ENCODE peak calls at places on chromosomes 4 and X, in six cellular contexts. O is HCT116, A is HepG2, U is K562, B is GM12878, V is H1. Y is an unnamed sample.

GRCh38 chr4:183659919-183660318 is 826 bp downstream of the TRAPPC11 start:
- DNase-seq in B (no peak), A (no peak), U (peak), V (no peak), O (no peak), Y (no peak)

GRCh38 chr4:139886798-139887197 is 221.2 kb downstream of the MGST2 start:
- DNase-seq in B (no peak), V (no peak), O (no peak), U (no peak), A (no peak), Y (no peak)

GRCh38 chrX:154050113-154050495 is 30.4 kb upstream of the IRAK1 start:
- DNase-seq in A (no peak), O (no peak), B (no peak), U (no peak), V (no peak), Y (no peak)

GRCh38 chrX:78517124-78517523 is 142.0 kb downstream of the RTL3 start:
- DNase-seq in A (no peak), O (no peak), U (no peak), V (no peak), B (peak), Y (no peak)

GRCh38 chr4:173522160-173522873 is 7.7 kb downstream of the HAND2 start:
- DNase-seq in A (no peak), B (no peak), O (no peak), U (peak), V (no peak), Y (no peak)

GRCh38 chrX:115894087-115894486 is 276.5 kb upstream of the AGTR2 start:
- DNase-seq in O (peak), U (peak), V (no peak), B (peak), A (peak), Y (no peak)

GRCh38 chr4:157050561-157050960 is 25.4 kb upstream of the GLRB start:
- DNase-seq in O (no peak), B (no peak), U (no peak), A (no peak), V (no peak), Y (no peak)

GRCh38 chrX:21934414-21934813 is 6.1 kb upstream of the SMS start:
- DNase-seq in A (no peak), O (no peak), V (no peak), B (no peak), U (no peak), Y (no peak)

GRCh38 chr4:128387600-128388351 is 100.2 kb upstream of the PGRMC2 start:
- DNase-seq in B (no peak), U (no peak), O (no peak), A (no peak), V (no peak), Y (no peak)

GRCh38 chr4:78616046-78616498 is 64.5 kb downstream of the ANXA3 start:
- DNase-seq in O (no peak), V (no peak), B (no peak), U (no peak), A (no peak), Y (no peak)

DNA sequence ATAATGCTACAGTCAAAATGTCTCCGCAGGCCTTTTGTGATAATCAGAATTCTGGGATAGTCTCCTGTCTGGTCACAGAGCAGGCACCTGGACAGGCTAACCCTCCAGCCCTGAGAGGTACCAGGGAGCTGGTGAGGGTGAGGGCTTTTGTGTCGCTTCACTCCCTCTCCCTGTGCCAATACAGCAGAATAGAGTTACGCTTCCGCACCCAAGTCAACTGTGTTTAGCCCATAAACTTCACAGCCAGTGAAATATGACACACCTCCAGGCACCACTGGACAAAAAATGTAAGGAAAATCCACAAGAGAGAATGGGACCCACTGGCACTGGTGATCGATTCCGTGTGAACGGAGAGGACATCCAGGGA is 1.3 kb downstream of the GAK start:
- DNase-seq in B (no peak), O (no peak), V (no peak), U (no peak), A (no peak), Y (no peak)
- H3K4me3 ChIP-seq in B (peak), O (peak), V (peak), U (peak), A (peak), Y (peak)

GRCh38 chr4:89307446-89308160 is at the start of gene GPRIN3:
- DNase-seq in V (no peak), B (no peak), U (no peak), O (no peak), A (no peak), Y (no peak)

GRCh38 chr4:89305712-89306437 is 1.7 kb downstream of the GPRIN3 start:
- DNase-seq in O (no peak), B (no peak), U (no peak), A (no peak), V (no peak), Y (no peak)

GRCh38 chr4:89306486-89307184 is 965 bp downstream of the GPRIN3 start:
- DNase-seq in O (no peak), U (no peak), A (no peak), B (no peak), V (no peak), Y (no peak)

GRCh38 chr4:89308161-89308500 is 531 bp upstream of the GPRIN3 start:
- DNase-seq in A (no peak), O (no peak), U (no peak), B (no peak), V (no peak), Y (no peak)

GRCh38 chr4:89307185-89307445 is 485 bp downstream of the GPRIN3 start:
- DNase-seq in A (no peak), O (no peak), U (no peak), B (no peak), V (no peak), Y (no peak)
- H3K9ac ChIP-seq in A (no peak), O (peak), U (no peak), B (no peak), V (no peak), Y (peak)

DNA sequence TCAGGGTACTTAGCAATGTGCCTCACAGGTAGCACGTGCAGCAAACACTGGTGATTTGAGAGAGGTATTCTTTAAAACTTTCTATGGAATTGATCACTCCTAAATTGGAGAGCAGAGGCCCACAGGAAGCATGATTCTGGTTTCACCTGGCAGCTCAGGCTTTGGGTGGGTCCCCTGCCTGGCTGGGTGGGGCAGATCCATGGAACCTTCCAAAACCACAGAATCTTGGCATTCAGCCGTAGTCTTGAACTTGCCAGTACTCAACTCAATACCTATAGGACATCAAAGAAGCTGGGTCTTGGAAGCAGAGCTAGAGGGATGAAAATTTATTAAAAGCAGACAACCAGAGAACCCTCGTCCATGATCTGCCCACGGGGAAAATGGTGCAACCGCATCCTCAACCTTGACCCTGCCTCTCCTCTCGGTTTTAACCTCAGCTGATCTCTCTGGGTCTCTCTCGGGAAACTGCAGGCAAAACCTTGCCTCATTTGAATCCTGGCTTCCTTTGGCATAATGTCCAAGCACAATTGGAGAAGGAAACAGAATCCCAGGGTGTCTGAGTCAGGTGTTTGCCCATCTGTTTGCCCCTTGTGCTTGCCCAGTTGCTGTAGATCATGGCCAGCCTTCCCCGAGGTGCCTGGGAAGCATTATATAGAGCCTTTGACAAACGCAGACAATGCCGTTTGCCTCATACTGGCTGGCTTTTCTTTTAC is 22.9 kb downstream of the OTOP1 start:
- DNase-seq in A (no peak), V (no peak), B (no peak), U (no peak), O (no peak), Y (no peak)
- TF ChIP-seq ZNF274 in A (no peak), V (no peak), B (no peak), U (no peak), O (no peak), Y (no peak)

DNA sequence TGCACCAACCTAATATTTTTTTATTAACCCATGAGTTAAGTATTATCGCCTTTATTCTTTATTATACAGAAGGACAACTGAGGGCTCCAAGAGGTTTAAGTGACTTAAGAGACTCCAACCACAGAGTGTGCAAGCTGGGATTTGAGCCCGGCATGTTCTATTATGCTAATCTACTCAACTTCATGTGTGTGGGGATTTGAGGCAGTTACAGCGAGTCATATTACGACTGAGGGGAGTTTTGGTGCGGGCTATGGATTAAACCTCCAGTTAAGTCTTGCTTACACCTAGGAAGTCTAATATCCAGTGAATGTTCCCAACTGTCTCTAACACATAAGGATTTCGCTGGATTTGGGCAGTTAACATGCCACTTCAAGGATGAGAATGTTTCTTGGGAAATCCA is 164.8 kb upstream of the TTC29 start:
- DNase-seq in U (no peak), O (no peak), V (no peak), B (no peak), A (no peak), Y (no peak)
- H3K4me3 ChIP-seq in U (no peak), O (no peak), V (no peak), B (no peak), A (no peak), Y (no peak)

DNA sequence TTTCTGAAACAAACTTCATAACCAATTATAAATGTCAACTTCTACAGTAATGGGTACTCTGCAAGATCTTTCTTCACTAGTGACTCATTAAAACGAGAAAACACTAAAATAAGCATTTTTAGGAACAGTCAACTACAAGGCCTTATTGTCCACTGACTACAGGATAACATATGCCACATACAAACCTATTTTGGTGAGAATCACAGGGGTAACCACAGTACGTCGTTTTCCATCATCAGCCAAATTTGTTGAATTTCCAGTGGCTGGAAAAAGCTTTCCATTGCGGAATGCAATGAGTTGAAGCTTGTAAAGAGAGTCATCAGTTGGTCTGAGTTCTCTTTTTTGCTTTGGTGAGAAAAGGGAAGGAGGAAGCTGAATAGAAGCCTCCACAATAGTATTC is 102.5 kb downstream of the ADGRA3 start:
- DNase-seq in O (no peak), U (no peak), V (no peak), A (no peak), B (no peak), Y (no peak)
- H3K9ac ChIP-seq in O (no peak), U (no peak), V (no peak), A (no peak), B (no peak), Y (no peak)

GRCh38 chr4:176718881-176719280 is 73.8 kb downstream of the VEGFC start:
- DNase-seq in B (no peak), O (no peak), A (no peak), U (no peak), V (no peak), Y (no peak)
- TF ChIP-seq ZNF274 in B (no peak), O (no peak), A (no peak), U (no peak), V (no peak), Y (no peak)